ENCODE peak calls at places on chromosomes 2 and 18, in six cellular contexts. One of them, this sample, is unnamed.

GRCh38 chr2:85602476-85603234 is at the start of gene TMEM150A:
- DNase-seq in K562: peak
- DNase-seq in dermis blood vessel endothelial cell: peak
- DNase-seq in heart left ventricle: peak
- DNase-seq in renal cortical epithelial cell: peak
- DNase-seq in fibroblast of the conjunctiva: peak
- DNase-seq in this sample: peak

GRCh38 chr2:200121931-200122330 is 166.5 kb downstream of the MAIP1 start:
- DNase-seq in renal cortical epithelial cell: peak
- DNase-seq in fibroblast of the conjunctiva: no peak
- DNase-seq in K562: no peak
- DNase-seq in dermis blood vessel endothelial cell: no peak
- DNase-seq in heart left ventricle: no peak
- DNase-seq in this sample: no peak

GRCh38 chr18:57951110-57951796 is 92.8 kb upstream of the NEDD4L start:
- DNase-seq in heart left ventricle: no peak
- DNase-seq in fibroblast of the conjunctiva: no peak
- DNase-seq in K562: no peak
- DNase-seq in renal cortical epithelial cell: no peak
- DNase-seq in dermis blood vessel endothelial cell: no peak
- DNase-seq in this sample: peak

GRCh38 chr2:101818531-101819451 is 121.3 kb downstream of the MAP4K4 start:
- DNase-seq in dermis blood vessel endothelial cell: peak
- DNase-seq in K562: no peak
- DNase-seq in heart left ventricle: no peak
- DNase-seq in fibroblast of the conjunctiva: no peak
- DNase-seq in renal cortical epithelial cell: no peak
- DNase-seq in this sample: no peak

GRCh38 chr2:183996825-183997823 is 601.2 kb upstream of the ZNF804A start:
- DNase-seq in fibroblast of the conjunctiva: no peak
- DNase-seq in renal cortical epithelial cell: no peak
- DNase-seq in dermis blood vessel endothelial cell: no peak
- DNase-seq in K562: no peak
- DNase-seq in heart left ventricle: no peak
- DNase-seq in this sample: no peak

GRCh38 chr2:20186078-20186854 is 38.7 kb downstream of the SDC1 start:
- DNase-seq in fibroblast of the conjunctiva: no peak
- DNase-seq in heart left ventricle: no peak
- DNase-seq in K562: peak
- DNase-seq in renal cortical epithelial cell: peak
- DNase-seq in dermis blood vessel endothelial cell: no peak
- DNase-seq in this sample: no peak

GRCh38 chr2:127086800-127087737 is 19.9 kb downstream of the BIN1 start:
- DNase-seq in renal cortical epithelial cell: no peak
- DNase-seq in fibroblast of the conjunctiva: peak
- DNase-seq in dermis blood vessel endothelial cell: peak
- DNase-seq in heart left ventricle: peak
- DNase-seq in K562: peak
- DNase-seq in this sample: no peak

GRCh38 chr2:119753041-119753929 is 6.4 kb upstream of the PTPN4 start:
- DNase-seq in renal cortical epithelial cell: peak
- DNase-seq in dermis blood vessel endothelial cell: peak
- DNase-seq in fibroblast of the conjunctiva: no peak
- DNase-seq in heart left ventricle: no peak
- DNase-seq in K562: peak
- DNase-seq in this sample: no peak

GRCh38 chr2:232580648-232580981 is 30.1 kb downstream of the EIF4E2 start:
- DNase-seq in K562: no peak
- DNase-seq in heart left ventricle: no peak
- DNase-seq in dermis blood vessel endothelial cell: no peak
- DNase-seq in fibroblast of the conjunctiva: no peak
- DNase-seq in renal cortical epithelial cell: no peak
- DNase-seq in this sample: no peak

GRCh38 chr2:233451950-233452349 is 97.7 kb downstream of the DGKD start:
- DNase-seq in dermis blood vessel endothelial cell: no peak
- DNase-seq in K562: peak
- DNase-seq in heart left ventricle: no peak
- DNase-seq in fibroblast of the conjunctiva: no peak
- DNase-seq in renal cortical epithelial cell: no peak
- DNase-seq in this sample: no peak

GRCh38 chr18:72652990-72653593 is 109.0 kb upstream of the CBLN2 start:
- DNase-seq in dermis blood vessel endothelial cell: peak
- DNase-seq in heart left ventricle: no peak
- DNase-seq in K562: peak
- DNase-seq in fibroblast of the conjunctiva: peak
- DNase-seq in renal cortical epithelial cell: peak
- DNase-seq in this sample: no peak

GRCh38 chr18:48536516-48536915 is 2.3 kb upstream of the CTIF start:
- DNase-seq in renal cortical epithelial cell: no peak
- DNase-seq in fibroblast of the conjunctiva: no peak
- DNase-seq in heart left ventricle: no peak
- DNase-seq in K562: no peak
- DNase-seq in dermis blood vessel endothelial cell: no peak
- DNase-seq in this sample: no peak

GRCh38 chr18:44090453-44090852 is 590.2 kb upstream of the SETBP1 start:
- DNase-seq in dermis blood vessel endothelial cell: peak
- DNase-seq in K562: no peak
- DNase-seq in fibroblast of the conjunctiva: no peak
- DNase-seq in renal cortical epithelial cell: no peak
- DNase-seq in heart left ventricle: no peak
- DNase-seq in this sample: no peak

GRCh38 chr2:134681201-134681600 is 37.6 kb downstream of the TMEM163 start:
- DNase-seq in heart left ventricle: no peak
- DNase-seq in fibroblast of the conjunctiva: no peak
- DNase-seq in dermis blood vessel endothelial cell: no peak
- DNase-seq in renal cortical epithelial cell: peak
- DNase-seq in K562: no peak
- DNase-seq in this sample: no peak

GRCh38 chr2:97950329-97951154 is 45.2 kb downstream of the TMEM131 start:
- DNase-seq in heart left ventricle: no peak
- DNase-seq in K562: no peak
- DNase-seq in fibroblast of the conjunctiva: peak
- DNase-seq in renal cortical epithelial cell: peak
- DNase-seq in dermis blood vessel endothelial cell: no peak
- DNase-seq in this sample: peak

GRCh38 chr2:20539776-20540586 is 93.1 kb downstream of the RHOB start:
- DNase-seq in renal cortical epithelial cell: no peak
- DNase-seq in K562: peak
- DNase-seq in fibroblast of the conjunctiva: no peak
- DNase-seq in heart left ventricle: no peak
- DNase-seq in dermis blood vessel endothelial cell: no peak
- DNase-seq in this sample: no peak

GRCh38 chr2:120108749-120109148 is 95.9 kb downstream of the EPB41L5 start:
- DNase-seq in dermis blood vessel endothelial cell: peak
- DNase-seq in K562: no peak
- DNase-seq in heart left ventricle: no peak
- DNase-seq in renal cortical epithelial cell: peak
- DNase-seq in fibroblast of the conjunctiva: no peak
- DNase-seq in this sample: no peak

GRCh38 chr18:10070581-10071000 is 156.8 kb downstream of the VAPA start:
- DNase-seq in dermis blood vessel endothelial cell: no peak
- DNase-seq in heart left ventricle: no peak
- DNase-seq in renal cortical epithelial cell: peak
- DNase-seq in K562: no peak
- DNase-seq in fibroblast of the conjunctiva: peak
- DNase-seq in this sample: no peak

GRCh38 chr18:45677408-45677807 is 46.6 kb upstream of the SLC14A1 start:
- DNase-seq in heart left ventricle: no peak
- DNase-seq in K562: no peak
- DNase-seq in fibroblast of the conjunctiva: no peak
- DNase-seq in renal cortical epithelial cell: no peak
- DNase-seq in dermis blood vessel endothelial cell: no peak
- DNase-seq in this sample: no peak